ENCODE peak calls at places on chromosome 9, in eight cellular contexts. U is left lung; E is AG04450; D is iPS-NIHi11; A is HEK293T; V is type B pancreatic cell; C is HFF-Myc; I is activated T-helper 1 cell treated with anti-CD3 and anti-CD28 coated beads, Interleukin-2, amount 50 U/mL, for 16 hours. L is an unnamed sample.

GRCh38 chr9:126879288-126879687 is 18.8 kb downstream of the ZBTB34 start:
- DNase-seq in V (no peak), D (no peak), A (no peak), I (no peak), C (no peak), U (no peak), E (no peak), L (no peak)

GRCh38 chr9:8331507-8331906 is 531.9 kb upstream of the DMAC1 start:
- DNase-seq in U (no peak), E (no peak), D (no peak), I (no peak), C (no peak), A (no peak), V (no peak), L (no peak)

GRCh38 chr9:107540167-107540566 is 50.6 kb upstream of the KLF4 start:
- DNase-seq in D (no peak), E (no peak), V (no peak), U (no peak), C (no peak), A (no peak), I (no peak), L (no peak)

GRCh38 chr9:81874926-81875325 is 53.3 kb upstream of the SPATA31D4 start:
- DNase-seq in C (peak; percentile 83), V (no peak), I (no peak), U (no peak), D (no peak), E (peak; percentile 63), A (no peak), L (no peak)

GRCh38 chr9:69443178-69443577 is 118.2 kb downstream of the ENTREP1 start:
- DNase-seq in I (no peak), V (no peak), A (no peak), U (no peak), D (peak; percentile 29), E (no peak), C (no peak), L (no peak)

GRCh38 chr9:136847827-136848392 is 1.3 kb upstream of the PHPT1 start:
- DNase-seq in A (peak; percentile 60), V (no peak), D (no peak), U (peak; percentile 88), E (peak; percentile 49), C (no peak), I (peak; percentile 37), L (no peak)

GRCh38 chr9:113599647-113600476 is 136.3 kb downstream of the RGS3 start:
- DNase-seq in A (no peak), U (no peak), D (no peak), E (no peak), C (peak; percentile 94), I (no peak), V (no peak), L (no peak)

GRCh38 chr9:123432331-123433236 is 76.6 kb downstream of the CRB2 start:
- DNase-seq in E (no peak), U (no peak), A (no peak), V (no peak), D (no peak), C (no peak), I (no peak), L (peak; percentile 72)

GRCh38 chr9:133589454-133590227 is 19.5 kb downstream of the FAM163B start:
- DNase-seq in A (peak; percentile 57), V (no peak), E (no peak), I (peak; percentile 23), U (no peak), C (no peak), D (peak; percentile 78), L (no peak)

GRCh38 chr9:131525643-131526565 is 5.2 kb downstream of the UCK1 start:
- DNase-seq in D (no peak), A (no peak), E (no peak), C (no peak), U (no peak), V (no peak), I (no peak), L (no peak)

GRCh38 chr9:88927510-88927909 is 63.8 kb upstream of the S1PR3 start:
- DNase-seq in V (no peak), C (no peak), U (no peak), I (no peak), D (no peak), E (no peak), A (no peak), L (no peak)

GRCh38 chr9:116152941-116153764 is 438 bp upstream of the PAPPA start:
- DNase-seq in C (no peak), E (peak; percentile 55), A (no peak), V (no peak), D (peak; percentile 64), U (no peak), I (no peak), L (no peak)

GRCh38 chr9:133489253-133490190 is 10.6 kb upstream of the SLC2A6 start:
- DNase-seq in V (no peak), A (no peak), D (no peak), I (no peak), C (no peak), E (no peak), U (no peak), L (no peak)

GRCh38 chr9:72958485-72959266 is 5.8 kb upstream of the ALDH1A1 start:
- DNase-seq in A (no peak), C (no peak), U (no peak), E (no peak), V (no peak), D (no peak), I (no peak), L (no peak)

GRCh38 chr9:18666987-18667772 is 193.2 kb downstream of the ADAMTSL1 start:
- DNase-seq in V (no peak), C (no peak), I (no peak), E (no peak), D (no peak), A (no peak), U (no peak), L (no peak)

GRCh38 chr9:96651626-96652025 is 3.5 kb downstream of the PRXL2C start:
- DNase-seq in E (no peak), I (no peak), U (no peak), A (no peak), D (no peak), C (no peak), V (no peak), L (no peak)

GRCh38 chr9:129783516-129784361 is 19.2 kb upstream of the TOR1B start:
- DNase-seq in V (peak; percentile 80), E (peak; percentile 57), I (peak; percentile 38), D (peak; percentile 91), C (peak; percentile 42), A (peak; percentile 87), U (peak; percentile 56), L (no peak)

GRCh38 chr9:107158321-107158720 is 124.8 kb upstream of the RAD23B start:
- DNase-seq in C (no peak), I (no peak), U (no peak), D (peak; percentile 70), V (no peak), A (peak; percentile 52), E (no peak), L (no peak)

GRCh38 chr9:89427621-89428221 is 70.2 kb downstream of the SEMA4D start:
- DNase-seq in D (no peak), C (no peak), I (peak; percentile 32), V (no peak), U (no peak), E (no peak), A (no peak), L (no peak)

GRCh38 chr9:131578778-131579504 is 33.6 kb downstream of the PRRT1B start:
- DNase-seq in C (no peak), D (no peak), A (no peak), E (no peak), V (no peak), U (no peak), I (peak; percentile 28), L (no peak)

GRCh38 chr9:127185181-127185580 is 62.7 kb upstream of the ANGPTL2 start:
- DNase-seq in U (peak; percentile 22), C (no peak), V (no peak), E (no peak), A (no peak), I (no peak), D (no peak), L (no peak)

GRCh38 chr9:117719161-117719560 is 15.0 kb downstream of the TLR4 start:
- DNase-seq in U (no peak), V (no peak), C (no peak), D (no peak), A (no peak), I (no peak), E (no peak), L (no peak)

GRCh38 chr9:35135988-35136387 is 20.3 kb upstream of the ATOSB start:
- DNase-seq in D (no peak), I (no peak), U (no peak), V (no peak), C (no peak), A (no peak), E (no peak), L (no peak)

GRCh38 chr9:962023-962422 is 14.4 kb upstream of the DMRT3 start:
- DNase-seq in V (no peak), E (no peak), D (no peak), C (no peak), U (no peak), I (no peak), A (no peak), L (no peak)

GRCh38 chr9:76658510-76659231 is 105.6 kb upstream of the PCA3 start:
- DNase-seq in C (peak; percentile 57), U (no peak), E (peak; percentile 43), V (no peak), I (no peak), A (peak; percentile 53), D (peak; percentile 47), L (no peak)

GRCh38 chr9:120603601-120604000 is 23.6 kb upstream of the CDK5RAP2 start:
- DNase-seq in E (no peak), V (no peak), D (no peak), U (no peak), C (no peak), I (no peak), A (no peak), L (no peak)

GRCh38 chr9:131656356-131657030 is 83.4 kb downstream of the RAPGEF1 start:
- DNase-seq in I (peak; percentile 57), E (no peak), C (no peak), D (no peak), U (peak; percentile 92), A (no peak), V (no peak), L (peak; percentile 89)

GRCh38 chr9:74556685-74557084 is 59.5 kb downstream of the RORB start:
- DNase-seq in D (no peak), C (no peak), V (no peak), A (no peak), U (no peak), E (no peak), I (no peak), L (no peak)

GRCh38 chr9:134533850-134534585 is 107.6 kb upstream of the COL5A1 start:
- DNase-seq in E (no peak), D (no peak), A (no peak), C (no peak), U (peak; percentile 23), I (no peak), V (no peak), L (no peak)

GRCh38 chr9:3855601-3856328 is 330.0 kb upstream of the RFX3 start:
- DNase-seq in E (no peak), U (no peak), C (no peak), A (no peak), I (no peak), V (no peak), D (no peak), L (no peak)

GRCh38 chr9:34282096-34282495 is 47.0 kb downstream of the KIF24 start:
- DNase-seq in U (no peak), I (no peak), C (no peak), D (no peak), V (no peak), A (no peak), E (no peak), L (no peak)

GRCh38 chr9:17272510-17272909 is 137.7 kb downstream of the CNTLN start:
- DNase-seq in U (no peak), V (no peak), C (no peak), D (no peak), A (no peak), E (no peak), I (no peak), L (no peak)

GRCh38 chr9:114771901-114772300 is 33.9 kb downstream of the TNFSF15 start:
- DNase-seq in C (no peak), A (no peak), D (no peak), U (no peak), V (no peak), I (no peak), E (no peak), L (no peak)

GRCh38 chr9:133930046-133931015 is 61.8 kb downstream of the VAV2 start:
- DNase-seq in C (no peak), D (no peak), U (no peak), V (no peak), A (no peak), I (no peak), E (no peak), L (no peak)